ENCODE peak calls at places on chromosomes 2 and 18, in six cellular contexts. N, C, Z, Y, F and M are unnamed samples.

GRCh38 chr2:74235041-74235440 is 36.6 kb downstream of the MTHFD2 start:
- DNase-seq in F (no peak), Y (no peak), C (no peak), N (no peak), Z (no peak), M (no peak)

GRCh38 chr2:126657636-126658315 is 1.8 kb downstream of the GYPC start:
- DNase-seq in Y (no peak), N (peak), Z (peak), C (peak), F (peak), M (peak)

GRCh38 chr2:48651127-48651526 is 33.5 kb downstream of the GTF2A1L start:
- DNase-seq in N (no peak), F (no peak), C (no peak), Y (no peak), Z (peak), M (peak)

GRCh38 chr2:219385958-219386520 is 1.7 kb downstream of the DNPEP start:
- DNase-seq in C (no peak), Z (no peak), F (no peak), Y (no peak), N (no peak), M (no peak)

GRCh38 chr2:24359701-24360049 is 661 bp downstream of the ITSN2 start:
- DNase-seq in C (no peak), N (no peak), Z (peak), Y (peak), F (peak), M (no peak)

GRCh38 chr2:84924173-84925106 is 19.0 kb downstream of the TMSB10 start:
- DNase-seq in Z (no peak), C (no peak), N (no peak), Y (no peak), F (peak), M (peak)

GRCh38 chr2:104447831-104448434 is 406.0 kb upstream of the POU3F3 start:
- DNase-seq in Z (no peak), F (no peak), C (no peak), Y (no peak), N (no peak), M (no peak)

GRCh38 chr2:88857274-88857741 is 165.8 kb downstream of the RPIA start:
- DNase-seq in F (no peak), N (no peak), C (no peak), Z (no peak), Y (no peak), M (no peak)

DNA sequence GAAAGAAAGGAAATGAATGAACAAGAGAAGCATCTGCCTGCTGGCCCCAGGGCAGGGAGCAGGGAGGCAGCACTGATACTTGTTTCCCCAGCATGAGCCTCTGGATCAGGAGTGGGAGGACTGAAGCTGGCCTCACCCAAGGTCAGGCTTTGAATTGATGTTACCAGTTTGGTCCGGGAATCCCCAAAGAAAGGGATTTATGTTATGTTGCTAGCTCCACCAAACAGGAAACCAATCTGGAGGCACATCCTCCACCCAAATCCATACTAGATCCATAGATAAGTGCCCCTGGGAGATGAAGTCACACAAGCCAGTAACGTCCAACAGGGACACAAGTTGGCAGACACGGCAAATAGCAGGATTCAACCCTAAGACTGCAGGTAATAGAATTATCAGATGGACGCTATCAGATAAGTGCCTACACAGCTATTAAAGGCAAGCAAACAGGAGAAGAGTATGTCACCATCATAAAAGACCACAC is 85.9 kb downstream of the MTCL1 start:
- DNase-seq in Y (no peak), F (no peak), N (no peak), Z (peak), C (no peak), M (peak)
- H3K14ac ChIP-seq in Y (no peak), F (no peak), N (no peak), Z (no peak), C (no peak), M (peak)

DNA sequence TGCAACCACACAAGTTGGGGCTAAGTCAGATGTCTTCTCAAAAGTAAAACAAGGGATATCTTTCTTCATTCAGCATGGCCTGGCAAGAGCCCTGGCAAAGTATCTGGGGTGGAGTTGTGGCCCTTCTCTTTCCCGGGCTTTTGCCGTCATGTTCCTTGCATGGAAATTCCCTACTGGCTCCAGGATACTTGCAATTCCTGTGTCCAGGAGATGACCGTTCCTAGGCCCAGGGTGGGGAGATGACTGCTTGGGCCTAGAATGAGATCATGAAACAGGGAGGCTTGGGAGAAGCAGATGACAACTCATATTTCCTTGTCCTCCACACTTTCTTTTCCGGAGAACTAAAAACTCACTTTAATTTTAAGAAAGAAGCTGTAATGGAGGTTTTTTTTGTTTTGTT is 60.9 kb downstream of the TGIF1 start:
- DNase-seq in N (no peak), C (no peak), F (no peak), Y (no peak), Z (no peak), M (no peak)
- H3K14ac ChIP-seq in N (no peak), C (no peak), F (no peak), Y (no peak), Z (no peak), M (no peak)

GRCh38 chr2:7672027-7672684 is 754.9 kb downstream of the RNF144A start:
- DNase-seq in C (peak), N (peak), F (peak), Z (peak), Y (peak), M (peak)

GRCh38 chr2:7666561-7667259 is 749.5 kb downstream of the RNF144A start:
- DNase-seq in Y (no peak), F (no peak), Z (no peak), C (no peak), N (no peak), M (no peak)

GRCh38 chr2:7671312-7671711 is 754.1 kb downstream of the RNF144A start:
- DNase-seq in Z (no peak), N (no peak), Y (no peak), C (no peak), F (no peak), M (no peak)

GRCh38 chr2:7670905-7671304 is 753.7 kb downstream of the RNF144A start:
- DNase-seq in Z (no peak), Y (no peak), F (no peak), C (no peak), N (no peak), M (no peak)

GRCh38 chr2:7667260-7667757 is 750.1 kb downstream of the RNF144A start:
- DNase-seq in N (no peak), Z (no peak), C (no peak), Y (no peak), F (no peak), M (no peak)
- H3K14ac ChIP-seq in N (no peak), Z (no peak), C (no peak), Y (no peak), F (no peak), M (no peak)

DNA sequence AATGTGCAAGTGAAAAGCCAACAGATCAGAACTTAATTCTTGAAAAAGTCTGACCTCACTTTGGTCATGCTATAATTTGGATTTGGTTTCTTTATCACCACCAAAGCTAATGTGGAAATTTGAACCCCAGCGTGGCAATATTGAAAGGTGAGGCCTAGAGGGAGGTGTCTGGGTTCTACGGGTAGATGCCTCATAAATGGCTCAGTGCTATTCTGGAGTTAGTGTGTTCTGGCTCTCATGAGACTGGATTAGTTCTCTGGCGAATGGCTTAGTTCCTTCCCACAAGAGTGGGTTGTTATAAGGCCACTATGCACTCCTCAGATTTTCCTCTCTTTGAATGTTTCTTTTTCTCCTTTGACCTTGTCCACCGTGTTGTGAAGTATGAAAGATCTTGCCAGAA is 22.3 kb downstream of the ORC4 start:
- DNase-seq in F (no peak), C (no peak), Z (peak), Y (no peak), N (no peak), M (no peak)
- H3K14ac ChIP-seq in F (no peak), C (no peak), Z (no peak), Y (no peak), N (no peak), M (no peak)

DNA sequence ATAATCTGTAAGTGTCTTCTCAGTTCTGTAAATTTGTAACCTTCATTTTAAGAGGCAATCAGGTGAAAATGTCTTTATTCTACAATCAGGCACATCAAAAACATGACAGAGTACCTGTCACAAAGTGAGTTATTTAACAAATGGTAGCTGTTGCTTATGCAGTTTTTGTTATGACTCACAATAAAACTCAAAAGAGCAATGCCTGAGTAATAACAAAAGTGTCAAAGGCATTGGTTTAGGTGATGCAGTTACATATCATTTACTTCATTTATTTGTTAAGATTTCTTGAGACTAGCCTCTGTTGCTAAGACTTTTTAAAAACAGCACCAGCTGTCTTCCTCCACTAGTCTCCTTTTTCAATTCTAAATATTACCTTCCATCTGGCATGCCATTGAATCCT is 177.8 kb downstream of the KIAA1328 start:
- DNase-seq in Z (no peak), Y (no peak), F (no peak), N (no peak), C (no peak), M (no peak)
- H3K14ac ChIP-seq in Z (no peak), Y (no peak), F (no peak), N (no peak), C (no peak), M (no peak)

GRCh38 chr18:3652380-3653262 is 202.6 kb downstream of the TGIF1 start:
- DNase-seq in Z (peak), N (no peak), F (peak), Y (peak), C (peak), M (peak)
- H3K14ac ChIP-seq in Z (no peak), N (no peak), F (no peak), Y (peak), C (no peak), M (peak)

DNA sequence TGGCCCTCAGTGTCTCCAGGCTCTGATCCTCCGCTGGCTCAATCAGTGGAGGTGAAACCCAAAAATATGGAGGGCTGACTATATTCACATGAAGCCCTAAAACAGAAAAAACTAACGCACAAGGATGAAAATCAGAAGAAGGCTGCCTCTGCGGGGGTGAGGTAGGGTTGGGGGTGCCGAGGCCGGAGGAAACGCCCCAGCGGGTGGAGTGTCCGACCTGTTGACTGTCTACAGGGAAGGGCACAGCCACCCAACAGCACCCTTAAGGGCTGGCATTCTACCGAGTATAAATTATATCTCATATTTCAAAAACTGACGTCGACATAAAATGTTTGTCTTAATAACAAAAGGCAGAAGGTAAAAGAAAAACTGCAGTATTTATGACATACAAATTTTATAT is 223.5 kb downstream of the HDAC4 start:
- DNase-seq in C (no peak), Y (no peak), N (no peak), F (no peak), Z (no peak), M (no peak)
- H3K14ac ChIP-seq in C (no peak), Y (no peak), N (no peak), F (no peak), Z (no peak), M (no peak)

GRCh38 chr2:203014456-203015199 is at the start of gene NBEAL1:
- DNase-seq in C (peak), Z (peak), N (peak), Y (peak), F (peak), M (peak)
- H3K14ac ChIP-seq in C (no peak), Z (peak), N (no peak), Y (peak), F (peak), M (peak)

DNA sequence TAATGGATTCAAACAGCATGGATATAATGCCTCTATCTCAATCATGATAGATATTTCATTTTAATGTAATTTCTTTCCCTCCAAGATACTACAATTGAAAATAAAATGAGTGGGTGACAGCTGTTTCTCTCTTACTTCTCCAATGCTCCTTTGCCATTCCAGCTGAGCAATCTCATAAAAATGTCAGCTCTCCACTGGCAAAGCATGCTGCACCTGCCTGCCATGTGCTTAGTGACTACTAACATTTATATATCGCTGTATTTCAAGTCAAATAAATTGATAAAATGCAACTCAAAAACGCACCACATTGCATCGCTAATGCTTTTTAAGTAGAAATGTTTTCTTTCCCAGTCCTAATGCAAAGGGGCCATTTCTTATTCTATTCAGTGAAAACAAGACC is 1093.9 kb downstream of the CBLN2 start:
- DNase-seq in F (no peak), N (no peak), Z (no peak), C (no peak), Y (no peak), M (no peak)
- H3K14ac ChIP-seq in F (no peak), N (no peak), Z (no peak), C (no peak), Y (no peak), M (no peak)

DNA sequence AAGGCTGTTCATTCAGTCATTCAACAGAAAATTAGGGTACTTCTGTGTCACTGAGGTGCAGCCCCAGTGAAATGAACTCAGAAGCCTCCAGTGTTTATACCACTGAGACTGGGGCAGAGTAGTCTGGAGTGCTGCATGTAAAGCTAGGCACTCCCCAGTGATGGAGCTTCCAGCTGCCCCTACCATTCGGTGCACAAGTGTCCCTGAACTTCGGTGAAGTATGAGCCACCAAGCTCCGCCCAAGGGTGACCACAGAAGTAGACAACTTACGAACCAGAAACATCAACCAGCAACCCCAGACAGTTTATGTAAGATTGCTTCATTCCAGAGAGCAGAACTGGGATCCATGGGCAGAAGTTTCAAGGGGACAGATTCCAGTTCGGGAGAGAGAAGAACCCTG is 70.6 kb upstream of the FOSL2 start:
- DNase-seq in F (no peak), C (no peak), N (no peak), Z (no peak), Y (no peak), M (no peak)
- H3K14ac ChIP-seq in F (no peak), C (no peak), N (no peak), Z (no peak), Y (no peak), M (peak)